ENCODE peak calls at places on chromosomes 12 and 14, in ten cellular contexts. F is heart left ventricle, E is ovary, P is H54, U is GM12892, B is prostate gland, M is transverse colon, W is Peyer's patch, L is A549, X is IMR-90. Z is an unnamed sample.

GRCh38 chr12:77837876-77838291 is 7.2 kb downstream of the NAV3 start:
- DNase-seq in W (no peak), E (peak; percentile 21), M (no peak), U (no peak), P (no peak), X (no peak), F (peak; percentile 61), L (no peak), B (no peak), Z (no peak)

GRCh38 chr12:6266431-6267006 is 44.0 kb upstream of the PLEKHG6 start:
- DNase-seq in X (no peak), E (no peak), P (no peak), F (no peak), M (no peak), L (no peak), W (no peak), U (no peak), B (no peak), Z (no peak)

GRCh38 chr12:17076335-17076734 is 470.4 kb upstream of the LMO3 start:
- DNase-seq in E (no peak), M (no peak), L (peak; percentile 68), B (no peak), P (no peak), U (no peak), W (no peak), X (no peak), F (no peak), Z (no peak)

GRCh38 chr14:25461780-25462179 is 411.8 kb upstream of the STXBP6 start:
- DNase-seq in X (no peak), F (no peak), P (no peak), E (no peak), W (no peak), U (no peak), B (no peak), M (no peak), L (no peak), Z (no peak)

GRCh38 chr12:28563926-28564325 is 373.7 kb downstream of the CCDC91 start:
- DNase-seq in U (no peak), L (no peak), B (no peak), M (no peak), E (no peak), P (no peak), W (no peak), F (no peak), X (peak; percentile 91), Z (no peak)

GRCh38 chr12:15243102-15243501 is 21.9 kb upstream of the RERG start:
- DNase-seq in M (no peak), U (no peak), B (no peak), L (no peak), P (no peak), W (no peak), E (no peak), X (no peak), F (no peak), Z (no peak)

GRCh38 chr12:68460236-68460635 is 128.1 kb upstream of the MDM1 start:
- DNase-seq in P (no peak), L (no peak), U (no peak), W (no peak), X (no peak), F (no peak), B (no peak), E (no peak), M (no peak), Z (no peak)

GRCh38 chr14:32726516-32726915 is 212.2 kb upstream of the NPAS3 start:
- DNase-seq in X (no peak), M (no peak), U (no peak), P (no peak), L (no peak), B (no peak), F (no peak), E (no peak), W (no peak), Z (no peak)

GRCh38 chr14:75226755-75227544 is 50.5 kb upstream of the TMED10 start:
- DNase-seq in P (no peak), U (no peak), M (peak; percentile 59), F (no peak), X (no peak), B (no peak), E (no peak), L (no peak), W (no peak), Z (no peak)

GRCh38 chr14:75231320-75231719 is 47.3 kb upstream of the FOS start:
- DNase-seq in M (no peak), P (no peak), X (no peak), U (no peak), B (no peak), W (no peak), E (no peak), L (no peak), F (no peak), Z (no peak)

GRCh38 chr14:75232597-75232996 is 46.0 kb upstream of the FOS start:
- DNase-seq in F (no peak), U (no peak), M (no peak), L (no peak), E (no peak), W (peak; percentile 44), X (no peak), B (no peak), P (no peak), Z (peak; percentile 50)

GRCh38 chr14:75229923-75230792 is 48.5 kb upstream of the FOS start:
- DNase-seq in E (no peak), M (peak; percentile 69), U (no peak), F (peak; percentile 39), X (peak; percentile 34), P (no peak), L (peak; percentile 84), W (peak; percentile 76), B (no peak), Z (peak; percentile 44)

DNA sequence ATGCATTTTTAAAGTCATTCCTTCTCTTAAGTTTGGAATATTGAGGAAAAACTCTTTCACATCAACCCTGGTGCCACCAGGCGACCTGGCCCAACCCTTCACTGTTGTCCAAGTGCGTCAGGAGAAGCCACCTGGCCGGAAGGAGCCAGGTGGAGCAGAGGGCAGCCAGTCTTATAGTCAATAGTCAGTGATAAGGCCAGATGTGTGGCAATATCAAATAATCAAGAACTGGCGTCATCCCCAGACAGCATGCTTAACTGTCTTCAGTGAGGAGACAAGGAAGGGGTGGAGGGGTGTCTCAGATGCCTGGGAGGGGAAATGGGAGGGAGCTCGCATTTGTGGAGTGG is 49.1 kb upstream of the FOS start:
- DNase-seq in M (peak; percentile 81), W (no peak), X (no peak), P (no peak), U (no peak), E (no peak), L (no peak), F (no peak), B (no peak), Z (peak; percentile 87)
- TF ChIP-seq POLR2A in M (peak; percentile 38), W (peak; percentile 63), X (no peak), P (no peak), U (no peak), E (no peak), L (no peak), F (no peak), B (no peak), Z (no peak)

DNA sequence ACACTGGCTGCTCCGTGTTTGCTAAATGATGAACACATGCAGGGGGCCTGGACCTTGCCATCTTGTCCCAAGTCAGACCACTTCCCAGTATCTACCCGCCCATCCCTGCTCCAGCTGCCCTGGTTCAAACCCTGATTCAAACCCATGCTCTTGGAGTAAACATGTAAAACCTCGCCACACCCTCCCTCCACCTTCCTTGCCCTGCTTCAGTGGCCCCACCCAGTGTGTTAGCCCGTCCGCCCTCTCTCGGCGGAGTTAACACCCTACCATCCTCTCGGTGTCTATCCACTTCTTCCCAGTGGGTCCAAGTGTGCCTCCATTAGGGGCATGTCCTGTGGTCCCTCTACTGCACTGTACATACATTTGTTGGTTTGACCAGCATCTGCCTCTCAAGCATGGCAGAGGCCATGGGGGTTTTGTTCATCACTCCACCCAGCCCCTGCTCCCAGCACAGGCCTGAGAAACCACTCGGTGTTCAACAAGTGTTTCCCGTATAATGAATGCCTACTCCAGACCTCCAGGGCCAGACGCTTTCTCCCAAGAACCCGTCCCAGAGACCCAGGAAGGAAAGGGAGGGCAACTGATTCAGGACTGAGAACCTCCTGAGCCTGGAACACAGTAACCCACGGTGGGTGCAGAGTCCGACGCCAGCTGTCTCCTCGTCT is 37.1 kb downstream of the P2RX4 start:
- DNase-seq in B (no peak), L (no peak), F (no peak), M (peak; percentile 64), W (no peak), U (no peak), E (no peak), X (no peak), P (no peak), Z (no peak)
- TF ChIP-seq POLR2A in B (no peak), L (no peak), F (no peak), M (no peak), W (no peak), U (no peak), E (no peak), X (no peak), P (no peak), Z (no peak)

GRCh38 chr12:81078469-81079196 is 754 bp downstream of the ACSS3 start:
- DNase-seq in W (no peak), F (no peak), L (no peak), M (no peak), U (no peak), B (peak; percentile 10), P (peak; percentile 12), E (peak; percentile 56), X (peak; percentile 46), Z (no peak)

GRCh38 chr12:81079280-81080076 is 1.6 kb downstream of the ACSS3 start:
- DNase-seq in P (no peak), E (no peak), B (no peak), W (no peak), F (no peak), X (no peak), U (no peak), M (no peak), L (no peak), Z (no peak)

GRCh38 chr12:81075539-81075938 is 2.3 kb upstream of the ACSS3 start:
- DNase-seq in F (no peak), E (no peak), X (no peak), U (no peak), P (no peak), W (no peak), B (no peak), M (no peak), L (no peak), Z (no peak)

GRCh38 chr12:81077329-81077685 is 572 bp upstream of the ACSS3 start:
- DNase-seq in P (peak; percentile 25), M (no peak), B (no peak), L (no peak), U (no peak), E (peak; percentile 51), F (peak; percentile 66), W (no peak), X (no peak), Z (no peak)

DNA sequence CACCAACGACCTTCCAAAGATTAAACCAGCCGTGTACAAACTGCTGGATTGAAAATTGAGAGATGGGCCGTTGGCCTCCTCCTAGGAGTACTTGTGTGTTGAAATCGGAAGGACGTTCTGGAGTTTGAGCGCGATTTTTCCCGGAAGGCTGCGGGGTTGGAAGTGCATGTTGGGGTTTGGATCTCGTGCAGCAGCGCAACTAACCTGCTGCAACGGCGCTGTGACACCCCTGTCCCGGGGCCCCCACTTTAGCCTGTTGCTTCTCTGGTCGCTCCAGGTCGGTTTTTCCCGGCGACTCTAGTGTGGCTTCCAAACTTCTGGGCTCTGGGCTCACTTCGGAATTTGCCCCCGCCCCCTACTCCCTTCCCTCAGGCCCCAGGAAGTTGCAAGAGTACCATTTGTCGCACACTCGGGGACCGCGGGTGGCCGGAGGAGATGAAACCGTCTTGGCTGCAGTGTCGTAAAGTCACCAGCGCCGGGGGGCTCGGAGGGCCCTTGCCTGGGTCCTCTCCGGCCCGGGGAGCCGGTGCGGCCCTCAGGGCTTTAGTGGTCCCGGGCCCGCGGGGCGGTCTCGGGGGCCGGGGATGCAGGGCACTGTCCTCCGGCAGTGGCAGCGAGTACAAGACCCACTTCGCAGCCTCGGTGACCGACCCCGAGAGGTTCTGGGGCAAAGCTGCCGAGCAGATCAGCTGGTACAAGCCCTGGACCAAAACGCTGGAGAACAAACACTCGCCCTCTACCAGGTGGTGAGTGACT is at the start of gene ACSS3:
- DNase-seq in L (no peak), B (peak; percentile 49), E (peak; percentile 71), M (no peak), P (peak; percentile 19), U (no peak), F (peak; percentile 78), X (no peak), W (no peak), Z (no peak)
- TF ChIP-seq POLR2A in L (no peak), B (no peak), E (no peak), M (no peak), P (no peak), U (no peak), F (no peak), X (no peak), W (no peak), Z (no peak)

DNA sequence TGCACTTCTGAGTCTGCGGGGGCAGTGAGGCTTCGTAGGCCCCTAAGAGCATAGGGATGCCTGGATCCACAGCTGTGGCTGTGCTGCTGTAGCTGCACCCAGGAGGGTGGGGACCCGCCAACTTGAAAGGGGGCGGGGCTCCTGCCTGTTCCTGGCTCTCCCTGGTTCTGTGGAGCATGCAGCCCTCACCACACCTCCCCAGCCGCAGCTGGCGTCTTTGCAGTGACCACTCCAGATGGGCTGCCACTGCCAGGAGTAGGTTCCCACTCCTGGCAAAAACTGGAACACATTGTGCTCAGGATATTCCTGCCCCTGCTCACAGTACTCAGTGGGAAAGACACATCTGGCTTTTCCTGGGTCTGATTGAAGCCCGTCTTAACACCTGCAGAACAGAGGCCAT is 35.8 kb downstream of the TIMELESS start:
- DNase-seq in P (no peak), X (no peak), F (no peak), L (no peak), B (no peak), U (no peak), E (no peak), W (no peak), M (no peak), Z (no peak)
- TF ChIP-seq POLR2A in P (no peak), X (no peak), F (no peak), L (no peak), B (no peak), U (no peak), E (no peak), W (no peak), M (no peak), Z (no peak)